ENCODE peak calls at places on chromosomes 4 and X, in five cellular contexts. J, D, T, G and Q are unnamed samples.

GRCh38 chrX:114162068-114162735 is 421.7 kb upstream of the HTR2C start:
- DNase-seq in J (no peak), D (peak), T (peak), G (no peak), Q (no peak)

GRCh38 chr4:78578674-78579430 is 27.3 kb downstream of the ANXA3 start:
- DNase-seq in J (no peak), D (no peak), T (no peak), G (no peak), Q (no peak)

GRCh38 chr4:77047037-77047436 is 28.8 kb downstream of the CCNI start:
- DNase-seq in J (no peak), D (peak), T (peak), G (no peak), Q (peak)

GRCh38 chr4:160353548-160353947 is 1250.7 kb downstream of the RAPGEF2 start:
- DNase-seq in J (no peak), D (no peak), T (no peak), G (no peak), Q (no peak)

GRCh38 chrX:9153299-9153698 is 119.4 kb upstream of the FAM9B start:
- DNase-seq in J (peak), D (no peak), T (peak), G (no peak), Q (peak)

GRCh38 chrX:108090474-108091265 is 672 bp downstream of the PSMD10 start:
- DNase-seq in J (peak), D (no peak), T (peak), G (no peak), Q (peak)

GRCh38 chr4:42142586-42142985 is 9.9 kb downstream of the BEND4 start:
- DNase-seq in J (no peak), D (no peak), T (peak), G (no peak), Q (no peak)

GRCh38 chr4:154078504-154079350 is 289.8 kb upstream of the SFRP2 start:
- DNase-seq in J (no peak), D (no peak), T (no peak), G (no peak), Q (no peak)

GRCh38 chr4:137124278-137124932 is 407.9 kb downstream of the PCDH18 start:
- DNase-seq in J (peak), D (peak), T (peak), G (no peak), Q (peak)

GRCh38 chr4:184977747-184978146 is 40.5 kb upstream of the HELT start:
- DNase-seq in J (no peak), D (no peak), T (no peak), G (no peak), Q (no peak)

GRCh38 chrX:71632923-71633657 is 14.8 kb upstream of the CXCR3 start:
- DNase-seq in J (no peak), D (no peak), T (no peak), G (no peak), Q (no peak)